ENCODE peak calls at places on chromosome 22, in eight cellular contexts. One of them, this sample, is unnamed.

GRCh38 chr22:17198188-17199130 is 20.8 kb downstream of the ADA2 start:
- DNase-seq in progenitor cell of endocrine pancreas: peak
- DNase-seq in ovary: peak
- DNase-seq in GM20000: no peak
- DNase-seq in nephron progenitor cell: peak
- DNase-seq in NB4: no peak
- DNase-seq in transverse colon: no peak
- DNase-seq in cardiac fibroblast: peak
- DNase-seq in this sample: no peak

GRCh38 chr22:26476705-26477340 is 6.8 kb downstream of the HPS4 start:
- DNase-seq in GM20000: no peak
- DNase-seq in NB4: peak
- DNase-seq in cardiac fibroblast: peak
- DNase-seq in ovary: no peak
- DNase-seq in transverse colon: no peak
- DNase-seq in nephron progenitor cell: no peak
- DNase-seq in progenitor cell of endocrine pancreas: no peak
- DNase-seq in this sample: no peak

GRCh38 chr22:28911777-28912669 is 28.7 kb downstream of the ZNRF3 start:
- DNase-seq in nephron progenitor cell: no peak
- DNase-seq in ovary: peak
- DNase-seq in cardiac fibroblast: peak
- DNase-seq in GM20000: no peak
- DNase-seq in transverse colon: no peak
- DNase-seq in NB4: no peak
- DNase-seq in progenitor cell of endocrine pancreas: no peak
- DNase-seq in this sample: peak

GRCh38 chr22:23752750-23753149 is 1.5 kb downstream of the VPREB3 start:
- DNase-seq in progenitor cell of endocrine pancreas: no peak
- DNase-seq in NB4: no peak
- DNase-seq in transverse colon: no peak
- DNase-seq in GM20000: peak
- DNase-seq in cardiac fibroblast: no peak
- DNase-seq in nephron progenitor cell: no peak
- DNase-seq in ovary: no peak
- DNase-seq in this sample: no peak

GRCh38 chr22:33723915-33724314 is 196.4 kb downstream of the LARGE1 start:
- DNase-seq in progenitor cell of endocrine pancreas: no peak
- DNase-seq in GM20000: no peak
- DNase-seq in transverse colon: no peak
- DNase-seq in nephron progenitor cell: no peak
- DNase-seq in ovary: no peak
- DNase-seq in NB4: peak
- DNase-seq in cardiac fibroblast: no peak
- DNase-seq in this sample: no peak

GRCh38 chr22:16955678-16956210 is 52.3 kb downstream of the GAB4 start:
- DNase-seq in ovary: no peak
- DNase-seq in progenitor cell of endocrine pancreas: no peak
- DNase-seq in GM20000: peak
- DNase-seq in transverse colon: no peak
- DNase-seq in NB4: no peak
- DNase-seq in cardiac fibroblast: no peak
- DNase-seq in nephron progenitor cell: no peak
- DNase-seq in this sample: no peak

GRCh38 chr22:42080287-42080686 is 787 bp downstream of the SMDT1 start:
- DNase-seq in GM20000: no peak
- DNase-seq in progenitor cell of endocrine pancreas: no peak
- DNase-seq in ovary: no peak
- DNase-seq in transverse colon: peak
- DNase-seq in NB4: peak
- DNase-seq in cardiac fibroblast: peak
- DNase-seq in nephron progenitor cell: no peak
- DNase-seq in this sample: peak

GRCh38 chr22:48824673-48825651 is 1002.7 kb downstream of the BRD1 start:
- DNase-seq in nephron progenitor cell: no peak
- DNase-seq in GM20000: no peak
- DNase-seq in cardiac fibroblast: no peak
- DNase-seq in progenitor cell of endocrine pancreas: no peak
- DNase-seq in transverse colon: no peak
- DNase-seq in ovary: no peak
- DNase-seq in NB4: no peak
- DNase-seq in this sample: no peak

GRCh38 chr22:17795143-17795542 is 20.9 kb upstream of the BID start:
- DNase-seq in nephron progenitor cell: no peak
- DNase-seq in transverse colon: no peak
- DNase-seq in cardiac fibroblast: no peak
- DNase-seq in ovary: no peak
- DNase-seq in NB4: no peak
- DNase-seq in GM20000: no peak
- DNase-seq in progenitor cell of endocrine pancreas: no peak
- DNase-seq in this sample: no peak

DNA sequence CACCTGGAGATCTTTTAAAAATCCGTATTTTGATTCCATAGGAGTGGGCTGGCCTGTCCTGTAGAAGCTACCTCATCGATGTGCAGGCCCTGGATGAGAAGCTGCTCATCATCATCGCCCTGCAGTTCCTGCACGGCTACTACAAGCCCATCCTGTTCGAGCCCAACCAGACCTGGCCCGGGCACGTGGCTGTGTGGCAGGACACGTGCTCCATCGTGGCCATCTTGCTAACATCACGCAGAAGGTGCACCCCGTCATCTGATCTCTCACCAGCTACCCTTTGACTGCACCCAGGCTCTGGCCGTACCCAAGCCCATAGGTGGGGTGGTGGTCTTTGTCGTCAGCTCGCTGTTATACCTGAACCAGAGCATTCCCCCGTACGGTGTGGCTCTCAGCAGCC is 14.2 kb upstream of the SLC5A4 start:
- DNase-seq in ovary: no peak
- DNase-seq in nephron progenitor cell: no peak
- DNase-seq in transverse colon: no peak
- DNase-seq in GM20000: no peak
- DNase-seq in progenitor cell of endocrine pancreas: no peak
- DNase-seq in NB4: no peak
- DNase-seq in cardiac fibroblast: no peak
- DNase-seq in this sample: no peak
- TF ChIP-seq CTCF in ovary: no peak
- TF ChIP-seq CTCF in nephron progenitor cell: no peak
- TF ChIP-seq CTCF in transverse colon: no peak
- TF ChIP-seq CTCF in GM20000: no peak
- TF ChIP-seq CTCF in progenitor cell of endocrine pancreas: no peak
- TF ChIP-seq CTCF in NB4: no peak
- TF ChIP-seq CTCF in cardiac fibroblast: no peak
- TF ChIP-seq CTCF in this sample: no peak

GRCh38 chr22:19085233-19086043 is 36.8 kb downstream of the DGCR2 start:
- DNase-seq in nephron progenitor cell: no peak
- DNase-seq in progenitor cell of endocrine pancreas: no peak
- DNase-seq in ovary: no peak
- DNase-seq in NB4: peak
- DNase-seq in transverse colon: no peak
- DNase-seq in GM20000: peak
- DNase-seq in cardiac fibroblast: peak
- DNase-seq in this sample: peak
- TF ChIP-seq CTCF in nephron progenitor cell: peak
- TF ChIP-seq CTCF in progenitor cell of endocrine pancreas: peak
- TF ChIP-seq CTCF in ovary: no peak
- TF ChIP-seq CTCF in NB4: peak
- TF ChIP-seq CTCF in transverse colon: no peak
- TF ChIP-seq CTCF in GM20000: peak
- TF ChIP-seq CTCF in cardiac fibroblast: peak
- TF ChIP-seq CTCF in this sample: peak

GRCh38 chr22:20884454-20884853 is 25.6 kb downstream of the SNAP29 start:
- DNase-seq in cardiac fibroblast: no peak
- DNase-seq in transverse colon: no peak
- DNase-seq in ovary: no peak
- DNase-seq in NB4: no peak
- DNase-seq in GM20000: no peak
- DNase-seq in progenitor cell of endocrine pancreas: no peak
- DNase-seq in nephron progenitor cell: no peak
- DNase-seq in this sample: no peak

GRCh38 chr22:20887375-20887774 is 28.6 kb downstream of the SNAP29 start:
- DNase-seq in NB4: no peak
- DNase-seq in ovary: no peak
- DNase-seq in transverse colon: no peak
- DNase-seq in nephron progenitor cell: no peak
- DNase-seq in progenitor cell of endocrine pancreas: no peak
- DNase-seq in GM20000: no peak
- DNase-seq in cardiac fibroblast: no peak
- DNase-seq in this sample: no peak

GRCh38 chr22:20885017-20885556 is 26.3 kb downstream of the SNAP29 start:
- DNase-seq in nephron progenitor cell: no peak
- DNase-seq in GM20000: no peak
- DNase-seq in transverse colon: no peak
- DNase-seq in progenitor cell of endocrine pancreas: no peak
- DNase-seq in ovary: no peak
- DNase-seq in cardiac fibroblast: no peak
- DNase-seq in NB4: no peak
- DNase-seq in this sample: no peak

GRCh38 chr22:20882855-20883254 is 24.0 kb downstream of the SNAP29 start:
- DNase-seq in NB4: no peak
- DNase-seq in cardiac fibroblast: no peak
- DNase-seq in nephron progenitor cell: no peak
- DNase-seq in transverse colon: no peak
- DNase-seq in progenitor cell of endocrine pancreas: no peak
- DNase-seq in GM20000: no peak
- DNase-seq in ovary: no peak
- DNase-seq in this sample: no peak

DNA sequence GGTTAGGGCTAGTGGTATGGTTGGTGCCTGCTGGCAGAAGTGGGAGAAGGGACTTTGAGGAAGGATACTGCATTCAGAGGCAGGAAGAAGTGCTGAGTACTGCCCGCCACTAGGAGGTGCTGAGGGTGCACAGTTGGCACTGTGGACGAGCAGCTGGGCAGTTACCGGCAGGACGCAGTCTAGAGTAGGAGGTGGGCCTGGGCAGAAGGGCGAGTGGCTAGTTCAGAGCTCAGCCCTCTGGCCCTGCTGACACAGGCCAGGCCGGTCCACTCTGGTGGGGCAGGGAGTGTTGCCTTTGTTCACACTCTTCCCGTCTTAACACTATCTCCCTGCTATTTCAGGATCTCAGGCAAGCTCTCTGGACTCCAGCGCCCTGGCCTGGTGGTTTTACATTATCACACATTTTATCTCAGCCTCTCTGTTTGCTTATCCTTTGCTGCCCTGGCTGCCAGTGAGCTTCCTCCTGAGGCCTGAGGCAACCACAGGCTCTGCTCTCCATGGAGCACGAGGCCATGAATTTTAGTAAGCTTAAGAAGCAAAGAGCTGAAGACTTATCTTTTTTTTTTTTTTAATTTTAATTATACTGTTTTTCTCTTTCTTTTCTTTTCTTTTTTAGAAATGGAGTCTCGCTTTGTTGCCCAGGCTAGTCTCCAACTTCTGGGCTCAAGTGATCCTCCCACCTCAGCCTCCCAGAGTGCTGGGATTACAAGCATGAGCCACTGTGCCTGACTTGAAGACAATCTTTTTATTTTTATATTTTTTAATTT is 26.9 kb downstream of the SNAP29 start:
- DNase-seq in ovary: peak
- DNase-seq in nephron progenitor cell: peak
- DNase-seq in NB4: peak
- DNase-seq in GM20000: peak
- DNase-seq in transverse colon: peak
- DNase-seq in cardiac fibroblast: peak
- DNase-seq in progenitor cell of endocrine pancreas: peak
- DNase-seq in this sample: peak
- TF ChIP-seq CTCF in ovary: peak
- TF ChIP-seq CTCF in nephron progenitor cell: peak
- TF ChIP-seq CTCF in NB4: peak
- TF ChIP-seq CTCF in GM20000: peak
- TF ChIP-seq CTCF in transverse colon: peak
- TF ChIP-seq CTCF in cardiac fibroblast: peak
- TF ChIP-seq CTCF in progenitor cell of endocrine pancreas: peak
- TF ChIP-seq CTCF in this sample: peak

GRCh38 chr22:20773793-20774212 is at the start of gene SERPIND1:
- DNase-seq in nephron progenitor cell: no peak
- DNase-seq in transverse colon: no peak
- DNase-seq in GM20000: no peak
- DNase-seq in progenitor cell of endocrine pancreas: no peak
- DNase-seq in ovary: no peak
- DNase-seq in cardiac fibroblast: no peak
- DNase-seq in NB4: no peak
- DNase-seq in this sample: no peak

GRCh38 chr22:20776624-20777405 is 2.9 kb downstream of the SERPIND1 start:
- DNase-seq in GM20000: no peak
- DNase-seq in nephron progenitor cell: no peak
- DNase-seq in NB4: no peak
- DNase-seq in progenitor cell of endocrine pancreas: no peak
- DNase-seq in ovary: no peak
- DNase-seq in cardiac fibroblast: no peak
- DNase-seq in transverse colon: no peak
- DNase-seq in this sample: no peak

GRCh38 chr22:20775342-20775895 is 1.5 kb downstream of the SERPIND1 start:
- DNase-seq in GM20000: no peak
- DNase-seq in NB4: no peak
- DNase-seq in transverse colon: no peak
- DNase-seq in nephron progenitor cell: no peak
- DNase-seq in progenitor cell of endocrine pancreas: no peak
- DNase-seq in cardiac fibroblast: no peak
- DNase-seq in ovary: no peak
- DNase-seq in this sample: no peak

GRCh38 chr22:20774882-20775281 is 969 bp downstream of the SERPIND1 start:
- DNase-seq in cardiac fibroblast: no peak
- DNase-seq in nephron progenitor cell: no peak
- DNase-seq in GM20000: no peak
- DNase-seq in ovary: no peak
- DNase-seq in progenitor cell of endocrine pancreas: no peak
- DNase-seq in NB4: no peak
- DNase-seq in transverse colon: no peak
- DNase-seq in this sample: no peak

GRCh38 chr22:20771918-20772625 is 1.8 kb upstream of the SERPIND1 start:
- DNase-seq in GM20000: no peak
- DNase-seq in nephron progenitor cell: peak
- DNase-seq in cardiac fibroblast: no peak
- DNase-seq in progenitor cell of endocrine pancreas: no peak
- DNase-seq in transverse colon: no peak
- DNase-seq in NB4: no peak
- DNase-seq in ovary: no peak
- DNase-seq in this sample: no peak
- TF ChIP-seq CTCF in GM20000: no peak
- TF ChIP-seq CTCF in nephron progenitor cell: peak
- TF ChIP-seq CTCF in cardiac fibroblast: peak
- TF ChIP-seq CTCF in progenitor cell of endocrine pancreas: peak
- TF ChIP-seq CTCF in transverse colon: no peak
- TF ChIP-seq CTCF in NB4: no peak
- TF ChIP-seq CTCF in ovary: no peak
- TF ChIP-seq CTCF in this sample: no peak